ENCODE peak calls at places on chromosomes 11 and 22, in ten cellular contexts. One of them, this sample, is unnamed.
A peak's percentile ranks its signal among the peaks of the same experiment; 100 is the strongest.

GRCh38 chr22:38312261-38312800 is 4.9 kb downstream of the CSNK1E start:
- DNase-seq in right lobe of liver: no peak
- DNase-seq in transverse colon: no peak
- DNase-seq in effector memory CD4-positive, alpha-beta T cell: no peak
- DNase-seq in lung: no peak
- DNase-seq in H1: no peak
- DNase-seq in aorta: no peak
- DNase-seq in heart right ventricle: no peak
- DNase-seq in CD8-positive, alpha-beta memory T cell: no peak
- DNase-seq in cardiac muscle cell: no peak
- DNase-seq in this sample: no peak

GRCh38 chr11:96215094-96215782 is 127.8 kb downstream of the MAML2 start:
- DNase-seq in right lobe of liver: no peak
- DNase-seq in transverse colon: peak; percentile 63
- DNase-seq in effector memory CD4-positive, alpha-beta T cell: no peak
- DNase-seq in lung: no peak
- DNase-seq in H1: no peak
- DNase-seq in aorta: no peak
- DNase-seq in heart right ventricle: no peak
- DNase-seq in CD8-positive, alpha-beta memory T cell: peak; percentile 66
- DNase-seq in cardiac muscle cell: no peak
- DNase-seq in this sample: no peak

GRCh38 chr11:46188017-46188416 is 66.8 kb upstream of the PHF21A start:
- DNase-seq in right lobe of liver: no peak
- DNase-seq in transverse colon: no peak
- DNase-seq in effector memory CD4-positive, alpha-beta T cell: no peak
- DNase-seq in lung: no peak
- DNase-seq in H1: no peak
- DNase-seq in aorta: no peak
- DNase-seq in heart right ventricle: no peak
- DNase-seq in CD8-positive, alpha-beta memory T cell: no peak
- DNase-seq in cardiac muscle cell: no peak
- DNase-seq in this sample: no peak

GRCh38 chr11:69603163-69603836 is 37.7 kb upstream of the CCND1 start:
- DNase-seq in right lobe of liver: no peak
- DNase-seq in transverse colon: no peak
- DNase-seq in effector memory CD4-positive, alpha-beta T cell: no peak
- DNase-seq in lung: no peak
- DNase-seq in H1: no peak
- DNase-seq in aorta: no peak
- DNase-seq in heart right ventricle: no peak
- DNase-seq in CD8-positive, alpha-beta memory T cell: no peak
- DNase-seq in cardiac muscle cell: no peak
- DNase-seq in this sample: no peak

GRCh38 chr11:2566223-2567025 is 121.6 kb downstream of the KCNQ1 start:
- DNase-seq in right lobe of liver: peak; percentile 41
- DNase-seq in transverse colon: peak; percentile 70
- DNase-seq in effector memory CD4-positive, alpha-beta T cell: no peak
- DNase-seq in lung: no peak
- DNase-seq in H1: no peak
- DNase-seq in aorta: peak; percentile 68
- DNase-seq in heart right ventricle: peak; percentile 6
- DNase-seq in CD8-positive, alpha-beta memory T cell: no peak
- DNase-seq in cardiac muscle cell: peak; percentile 22
- DNase-seq in this sample: peak; percentile 13

GRCh38 chr22:41305646-41306045 is 4.3 kb downstream of the ZC3H7B start:
- DNase-seq in right lobe of liver: no peak
- DNase-seq in transverse colon: no peak
- DNase-seq in effector memory CD4-positive, alpha-beta T cell: no peak
- DNase-seq in lung: no peak
- DNase-seq in H1: no peak
- DNase-seq in aorta: no peak
- DNase-seq in heart right ventricle: no peak
- DNase-seq in CD8-positive, alpha-beta memory T cell: no peak
- DNase-seq in cardiac muscle cell: no peak
- DNase-seq in this sample: no peak

GRCh38 chr11:76629853-76630599 is 40.5 kb downstream of the LRRC32 start:
- DNase-seq in right lobe of liver: peak; percentile 76
- DNase-seq in transverse colon: peak; percentile 66
- DNase-seq in effector memory CD4-positive, alpha-beta T cell: no peak
- DNase-seq in lung: peak; percentile 58
- DNase-seq in H1: no peak
- DNase-seq in aorta: peak; percentile 86
- DNase-seq in heart right ventricle: peak; percentile 74
- DNase-seq in CD8-positive, alpha-beta memory T cell: no peak
- DNase-seq in cardiac muscle cell: no peak
- DNase-seq in this sample: peak; percentile 75

GRCh38 chr11:95279921-95280861 is 49.2 kb upstream of the SESN3 start:
- DNase-seq in right lobe of liver: peak; percentile 55
- DNase-seq in transverse colon: no peak
- DNase-seq in effector memory CD4-positive, alpha-beta T cell: no peak
- DNase-seq in lung: no peak
- DNase-seq in H1: peak; percentile 43
- DNase-seq in aorta: no peak
- DNase-seq in heart right ventricle: no peak
- DNase-seq in CD8-positive, alpha-beta memory T cell: no peak
- DNase-seq in cardiac muscle cell: no peak
- DNase-seq in this sample: no peak

GRCh38 chr11:44835326-44835725 is 108.6 kb downstream of the TSPAN18 start:
- DNase-seq in right lobe of liver: no peak
- DNase-seq in transverse colon: no peak
- DNase-seq in effector memory CD4-positive, alpha-beta T cell: no peak
- DNase-seq in lung: no peak
- DNase-seq in H1: no peak
- DNase-seq in aorta: no peak
- DNase-seq in heart right ventricle: no peak
- DNase-seq in CD8-positive, alpha-beta memory T cell: no peak
- DNase-seq in cardiac muscle cell: no peak
- DNase-seq in this sample: no peak

GRCh38 chr11:44835979-44836378 is 109.2 kb downstream of the TSPAN18 start:
- DNase-seq in right lobe of liver: no peak
- DNase-seq in transverse colon: no peak
- DNase-seq in effector memory CD4-positive, alpha-beta T cell: no peak
- DNase-seq in lung: no peak
- DNase-seq in H1: no peak
- DNase-seq in aorta: no peak
- DNase-seq in heart right ventricle: no peak
- DNase-seq in CD8-positive, alpha-beta memory T cell: no peak
- DNase-seq in cardiac muscle cell: no peak
- DNase-seq in this sample: no peak

GRCh38 chr11:44840085-44840478 is 110.6 kb downstream of the TP53I11 start:
- DNase-seq in right lobe of liver: no peak
- DNase-seq in transverse colon: no peak
- DNase-seq in effector memory CD4-positive, alpha-beta T cell: no peak
- DNase-seq in lung: no peak
- DNase-seq in H1: no peak
- DNase-seq in aorta: no peak
- DNase-seq in heart right ventricle: no peak
- DNase-seq in CD8-positive, alpha-beta memory T cell: no peak
- DNase-seq in cardiac muscle cell: no peak
- DNase-seq in this sample: no peak

GRCh38 chr11:44839458-44840084 is 111.1 kb downstream of the TP53I11 start:
- DNase-seq in right lobe of liver: no peak
- DNase-seq in transverse colon: no peak
- DNase-seq in effector memory CD4-positive, alpha-beta T cell: no peak
- DNase-seq in lung: no peak
- DNase-seq in H1: no peak
- DNase-seq in aorta: no peak
- DNase-seq in heart right ventricle: no peak
- DNase-seq in CD8-positive, alpha-beta memory T cell: no peak
- DNase-seq in cardiac muscle cell: no peak
- DNase-seq in this sample: no peak

GRCh38 chr11:44837650-44838049 is 110.9 kb downstream of the TSPAN18 start:
- DNase-seq in right lobe of liver: no peak
- DNase-seq in transverse colon: no peak
- DNase-seq in effector memory CD4-positive, alpha-beta T cell: no peak
- DNase-seq in lung: no peak
- DNase-seq in H1: no peak
- DNase-seq in aorta: no peak
- DNase-seq in heart right ventricle: no peak
- DNase-seq in CD8-positive, alpha-beta memory T cell: no peak
- DNase-seq in cardiac muscle cell: no peak
- DNase-seq in this sample: no peak
- H3K4me1 ChIP-seq in right lobe of liver: no peaks in the 10 kb centered on the region
- H3K4me1 ChIP-seq in transverse colon: peaks cover 16% of the 10 kb centered on the region
- H3K4me1 ChIP-seq in effector memory CD4-positive, alpha-beta T cell: no peaks in the 10 kb centered on the region
- H3K4me1 ChIP-seq in lung: peaks cover 2% of the 10 kb centered on the region
- H3K4me1 ChIP-seq in H1: peaks cover 16% of the 10 kb centered on the region
- H3K4me1 ChIP-seq in aorta: peaks cover 2% of the 10 kb centered on the region
- H3K4me1 ChIP-seq in heart right ventricle: peaks cover 36% of the 10 kb centered on the region
- H3K4me1 ChIP-seq in CD8-positive, alpha-beta memory T cell: no peaks in the 10 kb centered on the region
- H3K4me1 ChIP-seq in cardiac muscle cell: peaks cover 5% of the 10 kb centered on the region
- H3K4me1 ChIP-seq in this sample: peaks cover 50% of the 10 kb centered on the region

GRCh38 chr22:39466228-39467006 is 9.6 kb downstream of the MGAT3 start:
- DNase-seq in right lobe of liver: no peak
- DNase-seq in transverse colon: no peak
- DNase-seq in effector memory CD4-positive, alpha-beta T cell: no peak
- DNase-seq in lung: no peak
- DNase-seq in H1: no peak
- DNase-seq in aorta: no peak
- DNase-seq in heart right ventricle: no peak
- DNase-seq in CD8-positive, alpha-beta memory T cell: no peak
- DNase-seq in cardiac muscle cell: no peak
- DNase-seq in this sample: no peak

GRCh38 chr22:39463277-39463676 is 6.5 kb downstream of the MGAT3 start:
- DNase-seq in right lobe of liver: peak; percentile 49
- DNase-seq in transverse colon: no peak
- DNase-seq in effector memory CD4-positive, alpha-beta T cell: no peak
- DNase-seq in lung: no peak
- DNase-seq in H1: no peak
- DNase-seq in aorta: no peak
- DNase-seq in heart right ventricle: no peak
- DNase-seq in CD8-positive, alpha-beta memory T cell: no peak
- DNase-seq in cardiac muscle cell: no peak
- DNase-seq in this sample: no peak

GRCh38 chr22:39459681-39460080 is 2.9 kb downstream of the MGAT3 start:
- DNase-seq in right lobe of liver: no peak
- DNase-seq in transverse colon: no peak
- DNase-seq in effector memory CD4-positive, alpha-beta T cell: no peak
- DNase-seq in lung: no peak
- DNase-seq in H1: no peak
- DNase-seq in aorta: no peak
- DNase-seq in heart right ventricle: no peak
- DNase-seq in CD8-positive, alpha-beta memory T cell: no peak
- DNase-seq in cardiac muscle cell: no peak
- DNase-seq in this sample: no peak

GRCh38 chr22:39463931-39464390 is 7.1 kb downstream of the MGAT3 start:
- DNase-seq in right lobe of liver: peak; percentile 89
- DNase-seq in transverse colon: no peak
- DNase-seq in effector memory CD4-positive, alpha-beta T cell: no peak
- DNase-seq in lung: peak; percentile 79
- DNase-seq in H1: no peak
- DNase-seq in aorta: no peak
- DNase-seq in heart right ventricle: no peak
- DNase-seq in CD8-positive, alpha-beta memory T cell: no peak
- DNase-seq in cardiac muscle cell: no peak
- DNase-seq in this sample: no peak

DNA sequence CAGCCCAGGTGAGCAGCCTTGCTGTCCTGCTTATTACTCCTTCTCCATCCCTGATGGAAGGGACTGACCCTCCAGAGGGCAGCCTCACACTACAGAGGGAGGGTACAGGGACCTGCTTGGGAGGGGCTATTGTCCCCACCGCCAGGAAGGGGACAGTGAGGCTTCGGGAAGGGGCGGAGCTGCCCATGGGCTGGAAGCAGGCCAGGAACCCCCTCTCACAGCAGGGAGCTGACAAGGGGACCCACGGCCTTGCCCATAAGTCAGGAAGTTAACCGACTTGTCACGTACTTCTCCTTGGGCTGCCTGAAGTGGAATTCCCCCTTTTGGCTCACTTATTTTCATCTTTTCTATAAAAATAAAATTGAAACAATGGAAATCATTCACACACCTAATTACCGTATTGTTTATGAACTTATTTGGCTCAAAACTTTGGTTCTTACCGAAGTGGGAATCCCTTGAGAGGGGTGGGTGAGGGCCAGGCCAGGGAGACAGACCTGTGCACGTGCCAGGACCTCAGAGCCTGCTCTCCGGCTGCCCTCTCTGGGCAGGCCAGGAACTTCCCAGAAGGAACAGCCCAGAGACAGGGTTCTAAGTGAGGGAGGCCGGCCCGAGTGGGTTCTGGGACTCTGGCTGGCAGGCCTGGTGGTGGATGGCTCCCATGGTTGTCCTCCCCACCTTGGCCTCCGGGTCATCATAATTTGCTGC is 5.8 kb downstream of the MGAT3 start:
- DNase-seq in right lobe of liver: peak; percentile 58
- DNase-seq in transverse colon: no peak
- DNase-seq in effector memory CD4-positive, alpha-beta T cell: no peak
- DNase-seq in lung: no peak
- DNase-seq in H1: no peak
- DNase-seq in aorta: no peak
- DNase-seq in heart right ventricle: peak; percentile 74
- DNase-seq in CD8-positive, alpha-beta memory T cell: no peak
- DNase-seq in cardiac muscle cell: peak; percentile 65
- DNase-seq in this sample: peak; percentile 63
- H3K4me1 ChIP-seq in right lobe of liver: no peaks in the 10 kb centered on the region
- H3K4me1 ChIP-seq in transverse colon: no peaks in the 10 kb centered on the region
- H3K4me1 ChIP-seq in effector memory CD4-positive, alpha-beta T cell: peaks cover 5% of the 10 kb centered on the region
- H3K4me1 ChIP-seq in lung: no peaks in the 10 kb centered on the region
- H3K4me1 ChIP-seq in H1: no peaks in the 10 kb centered on the region
- H3K4me1 ChIP-seq in aorta: no peaks in the 10 kb centered on the region
- H3K4me1 ChIP-seq in heart right ventricle: peaks cover 47% of the 10 kb centered on the region
- H3K4me1 ChIP-seq in CD8-positive, alpha-beta memory T cell: peaks cover 8% of the 10 kb centered on the region
- H3K4me1 ChIP-seq in cardiac muscle cell: peaks cover 10% of the 10 kb centered on the region
- H3K4me1 ChIP-seq in this sample: peaks cover 76% of the 10 kb centered on the region

GRCh38 chr22:45919504-45920286 is 57.3 kb downstream of the WNT7B start:
- DNase-seq in right lobe of liver: no peak
- DNase-seq in transverse colon: no peak
- DNase-seq in effector memory CD4-positive, alpha-beta T cell: no peak
- DNase-seq in lung: peak; percentile 55
- DNase-seq in H1: no peak
- DNase-seq in aorta: no peak
- DNase-seq in heart right ventricle: no peak
- DNase-seq in CD8-positive, alpha-beta memory T cell: no peak
- DNase-seq in cardiac muscle cell: no peak
- DNase-seq in this sample: no peak
- H3K4me1 ChIP-seq in right lobe of liver: no peaks in the 10 kb centered on the region
- H3K4me1 ChIP-seq in transverse colon: no peaks in the 10 kb centered on the region
- H3K4me1 ChIP-seq in effector memory CD4-positive, alpha-beta T cell: no peaks in the 10 kb centered on the region
- H3K4me1 ChIP-seq in lung: no peaks in the 10 kb centered on the region
- H3K4me1 ChIP-seq in H1: no peaks in the 10 kb centered on the region
- H3K4me1 ChIP-seq in aorta: no peaks in the 10 kb centered on the region
- H3K4me1 ChIP-seq in heart right ventricle: no peaks in the 10 kb centered on the region
- H3K4me1 ChIP-seq in CD8-positive, alpha-beta memory T cell: no peaks in the 10 kb centered on the region
- H3K4me1 ChIP-seq in cardiac muscle cell: no peaks in the 10 kb centered on the region
- H3K4me1 ChIP-seq in this sample: no peaks in the 10 kb centered on the region

GRCh38 chr11:75265851-75266531 is 25.4 kb downstream of the TPBGL start:
- DNase-seq in right lobe of liver: peak; percentile 53
- DNase-seq in transverse colon: peak; percentile 6
- DNase-seq in effector memory CD4-positive, alpha-beta T cell: no peak
- DNase-seq in lung: no peak
- DNase-seq in H1: no peak
- DNase-seq in aorta: peak; percentile 69
- DNase-seq in heart right ventricle: no peak
- DNase-seq in CD8-positive, alpha-beta memory T cell: no peak
- DNase-seq in cardiac muscle cell: no peak
- DNase-seq in this sample: no peak

GRCh38 chr11:75262961-75263852 is 22.6 kb downstream of the TPBGL start:
- DNase-seq in right lobe of liver: peak; percentile 54
- DNase-seq in transverse colon: peak; percentile 7
- DNase-seq in effector memory CD4-positive, alpha-beta T cell: no peak
- DNase-seq in lung: no peak
- DNase-seq in H1: no peak
- DNase-seq in aorta: no peak
- DNase-seq in heart right ventricle: no peak
- DNase-seq in CD8-positive, alpha-beta memory T cell: no peak
- DNase-seq in cardiac muscle cell: no peak
- DNase-seq in this sample: no peak

GRCh38 chr11:75264971-75265370 is 24.4 kb downstream of the TPBGL start:
- DNase-seq in right lobe of liver: peak; percentile 49
- DNase-seq in transverse colon: peak; percentile 3
- DNase-seq in effector memory CD4-positive, alpha-beta T cell: no peak
- DNase-seq in lung: no peak
- DNase-seq in H1: no peak
- DNase-seq in aorta: no peak
- DNase-seq in heart right ventricle: no peak
- DNase-seq in CD8-positive, alpha-beta memory T cell: no peak
- DNase-seq in cardiac muscle cell: no peak
- DNase-seq in this sample: no peak

GRCh38 chr11:75263944-75264349 is 23.4 kb downstream of the TPBGL start:
- DNase-seq in right lobe of liver: peak; percentile 52
- DNase-seq in transverse colon: peak; percentile 12
- DNase-seq in effector memory CD4-positive, alpha-beta T cell: no peak
- DNase-seq in lung: no peak
- DNase-seq in H1: no peak
- DNase-seq in aorta: no peak
- DNase-seq in heart right ventricle: no peak
- DNase-seq in CD8-positive, alpha-beta memory T cell: no peak
- DNase-seq in cardiac muscle cell: no peak
- DNase-seq in this sample: no peak

DNA sequence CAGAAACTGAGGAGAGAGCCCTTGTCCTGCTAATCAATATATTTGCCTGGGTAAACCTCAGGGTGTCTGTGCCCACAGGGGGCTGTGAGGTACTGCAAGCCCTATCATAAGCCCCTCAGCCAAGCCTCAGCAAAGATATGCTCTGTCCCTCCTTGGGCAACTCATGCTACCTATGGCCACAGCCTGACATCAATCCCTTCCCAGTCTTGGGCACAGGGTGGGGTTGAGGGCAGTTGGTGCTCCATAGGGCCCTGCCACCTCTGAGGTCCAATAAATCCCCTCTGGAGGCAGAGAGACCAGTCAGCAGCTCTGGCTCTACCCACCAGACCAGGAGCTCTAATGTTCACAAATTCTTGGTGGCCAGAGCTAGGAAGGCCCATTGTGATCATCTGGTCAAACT is 23.8 kb downstream of the TPBGL start:
- DNase-seq in right lobe of liver: peak; percentile 30
- DNase-seq in transverse colon: peak; percentile 0
- DNase-seq in effector memory CD4-positive, alpha-beta T cell: no peak
- DNase-seq in lung: no peak
- DNase-seq in H1: no peak
- DNase-seq in aorta: no peak
- DNase-seq in heart right ventricle: no peak
- DNase-seq in CD8-positive, alpha-beta memory T cell: no peak
- DNase-seq in cardiac muscle cell: no peak
- DNase-seq in this sample: no peak
- H3K4me1 ChIP-seq in right lobe of liver: no peaks in the 10 kb centered on the region
- H3K4me1 ChIP-seq in transverse colon: no peaks in the 10 kb centered on the region
- H3K4me1 ChIP-seq in effector memory CD4-positive, alpha-beta T cell: peaks cover 29% of the 10 kb centered on the region
- H3K4me1 ChIP-seq in lung: no peaks in the 10 kb centered on the region
- H3K4me1 ChIP-seq in H1: peaks cover 4% of the 10 kb centered on the region
- H3K4me1 ChIP-seq in aorta: no peaks in the 10 kb centered on the region
- H3K4me1 ChIP-seq in heart right ventricle: no peaks in the 10 kb centered on the region
- H3K4me1 ChIP-seq in CD8-positive, alpha-beta memory T cell: peaks cover 47% of the 10 kb centered on the region
- H3K4me1 ChIP-seq in cardiac muscle cell: no peaks in the 10 kb centered on the region
- H3K4me1 ChIP-seq in this sample: peaks cover 34% of the 10 kb centered on the region